ENCODE peak calls at places on chromosomes 12 and 14, in eight cellular contexts. T is AG04450, S is fibroblast of the aortic adventitia, G is GM13977, O is progenitor cell of endocrine pancreas, R is fibroblast of pulmonary artery, W is psoas muscle, E is pancreas. J is an unnamed sample.

GRCh38 chr12:120265483-120266179 is at the start of gene PXN:
- DNase-seq in T (no peak), S (peak), G (peak), O (peak), R (peak), W (peak), E (peak), J (peak)

GRCh38 chr12:27573972-27574371 is 50.0 kb downstream of the PPFIBP1 start:
- DNase-seq in T (peak), S (peak), G (no peak), O (no peak), R (peak), W (no peak), E (no peak), J (peak)

GRCh38 chr14:27927519-27927918 is 839.1 kb upstream of the FOXG1 start:
- DNase-seq in T (no peak), S (no peak), G (no peak), O (no peak), R (no peak), W (no peak), E (no peak), J (no peak)

GRCh38 chr12:106974525-106974924 is 12.4 kb downstream of the MTERF2 start:
- DNase-seq in T (no peak), S (no peak), G (peak), O (no peak), R (no peak), W (no peak), E (no peak), J (no peak)

GRCh38 chr14:100608586-100609330 is 21.5 kb upstream of the BEGAIN start:
- DNase-seq in T (no peak), S (no peak), G (no peak), O (no peak), R (no peak), W (no peak), E (peak), J (no peak)

GRCh38 chr12:112852810-112853209 is 54.0 kb upstream of the OAS1 start:
- DNase-seq in T (no peak), S (no peak), G (no peak), O (no peak), R (no peak), W (no peak), E (no peak), J (no peak)

GRCh38 chr14:23654231-23654630 is 18.1 kb downstream of the DHRS2 start:
- DNase-seq in T (no peak), S (no peak), G (no peak), O (no peak), R (no peak), W (no peak), E (no peak), J (no peak)

GRCh38 chr12:6154730-6155459 is 30.4 kb upstream of the VWF start:
- DNase-seq in T (no peak), S (no peak), G (no peak), O (no peak), R (no peak), W (peak), E (no peak), J (no peak)

GRCh38 chr12:49557917-49558215 is 10.1 kb downstream of the MCRS1 start:
- DNase-seq in T (no peak), S (no peak), G (no peak), O (no peak), R (no peak), W (peak), E (no peak), J (no peak)

GRCh38 chr12:81378601-81379000 is 300.7 kb downstream of the ACSS3 start:
- DNase-seq in T (no peak), S (no peak), G (no peak), O (no peak), R (no peak), W (no peak), E (no peak), J (no peak)

GRCh38 chr14:50028458-50028857 is 87.9 kb downstream of the VCPKMT start:
- DNase-seq in T (no peak), S (no peak), G (no peak), O (no peak), R (no peak), W (no peak), E (no peak), J (no peak)

GRCh38 chr14:84025258-84026012 is 1504.5 kb upstream of the FLRT2 start:
- DNase-seq in T (no peak), S (no peak), G (no peak), O (no peak), R (no peak), W (peak), E (no peak), J (no peak)

GRCh38 chr12:93707836-93708235 is 30.7 kb downstream of the CRADD start:
- DNase-seq in T (no peak), S (no peak), G (no peak), O (no peak), R (no peak), W (no peak), E (no peak), J (peak)

GRCh38 chr14:61187642-61187905 is 93.6 kb downstream of the TMEM30B start:
- DNase-seq in T (no peak), S (no peak), G (no peak), O (no peak), R (no peak), W (no peak), E (no peak), J (no peak)

GRCh38 chr14:61186341-61186740 is 94.8 kb downstream of the TMEM30B start:
- DNase-seq in T (no peak), S (no peak), G (no peak), O (no peak), R (no peak), W (no peak), E (no peak), J (no peak)

GRCh38 chr14:61185534-61185933 is 95.6 kb downstream of the TMEM30B start:
- DNase-seq in T (no peak), S (no peak), G (no peak), O (no peak), R (no peak), W (no peak), E (no peak), J (no peak)

GRCh38 chr14:61188196-61188595 is 92.9 kb downstream of the TMEM30B start:
- DNase-seq in T (no peak), S (peak), G (no peak), O (no peak), R (peak), W (peak), E (peak), J (no peak)

GRCh38 chr14:61186793-61187641 is 94.1 kb downstream of the TMEM30B start:
- DNase-seq in T (no peak), S (no peak), G (no peak), O (no peak), R (no peak), W (no peak), E (no peak), J (no peak)
- TF ChIP-seq CTCF in T (no peak), S (no peak), G (no peak), O (no peak), R (no peak), W (no peak), E (no peak), J (no peak)

GRCh38 chr14:66923251-66923650 is 266.0 kb upstream of the GARIN2 start:
- DNase-seq in T (no peak), S (no peak), G (no peak), O (no peak), R (no peak), W (no peak), E (no peak), J (no peak)
- TF ChIP-seq CTCF in T (no peak), S (no peak), G (no peak), O (no peak), R (peak), W (no peak), E (no peak), J (no peak)

GRCh38 chr12:92582888-92583287 is 119.9 kb upstream of the PLEKHG7 start:
- DNase-seq in T (no peak), S (peak), G (no peak), O (no peak), R (peak), W (no peak), E (no peak), J (no peak)

GRCh38 chr12:92585106-92585775 is 117.5 kb upstream of the PLEKHG7 start:
- DNase-seq in T (no peak), S (no peak), G (no peak), O (no peak), R (no peak), W (no peak), E (no peak), J (no peak)

GRCh38 chr12:92581579-92581978 is 121.2 kb upstream of the PLEKHG7 start:
- DNase-seq in T (no peak), S (no peak), G (no peak), O (no peak), R (no peak), W (no peak), E (no peak), J (no peak)

GRCh38 chr12:92583910-92584309 is 118.9 kb upstream of the PLEKHG7 start:
- DNase-seq in T (no peak), S (no peak), G (no peak), O (no peak), R (no peak), W (no peak), E (no peak), J (no peak)

DNA sequence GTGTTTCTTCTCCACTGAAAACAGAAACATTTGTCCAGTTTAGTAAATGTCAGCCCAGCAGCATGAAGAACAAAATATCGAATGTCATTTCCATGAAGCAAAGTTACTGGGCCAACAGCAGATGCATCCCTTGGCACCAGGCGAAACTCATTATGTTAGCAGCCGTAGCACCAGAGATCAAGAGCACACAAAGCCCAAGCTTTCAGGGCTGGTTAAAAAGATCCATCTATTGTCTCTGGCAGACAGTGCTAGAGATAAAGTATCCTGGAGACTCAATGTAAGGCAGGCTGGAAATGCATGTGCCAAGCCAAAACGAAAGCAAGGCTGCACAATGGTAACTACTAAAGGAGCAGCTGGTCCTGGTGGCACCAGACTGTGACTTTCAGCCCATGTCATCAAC is 120.3 kb upstream of the PLEKHG7 start:
- DNase-seq in T (no peak), S (peak), G (no peak), O (no peak), R (no peak), W (no peak), E (no peak), J (no peak)
- TF ChIP-seq CTCF in T (no peak), S (no peak), G (no peak), O (no peak), R (no peak), W (no peak), E (no peak), J (no peak)

GRCh38 chr12:78101181-78101876 is 270.6 kb downstream of the NAV3 start:
- DNase-seq in T (no peak), S (no peak), G (no peak), O (no peak), R (no peak), W (no peak), E (no peak), J (no peak)

GRCh38 chr12:78101946-78102635 is 271.4 kb downstream of the NAV3 start:
- DNase-seq in T (no peak), S (no peak), G (no peak), O (no peak), R (no peak), W (no peak), E (no peak), J (peak)

GRCh38 chr12:78099806-78100205 is 269.1 kb downstream of the NAV3 start:
- DNase-seq in T (no peak), S (no peak), G (no peak), O (no peak), R (no peak), W (no peak), E (no peak), J (no peak)

GRCh38 chr12:78095623-78096022 is 264.9 kb downstream of the NAV3 start:
- DNase-seq in T (no peak), S (peak), G (no peak), O (no peak), R (no peak), W (no peak), E (no peak), J (no peak)

GRCh38 chr12:78096909-78097597 is 266.4 kb downstream of the NAV3 start:
- DNase-seq in T (peak), S (peak), G (no peak), O (no peak), R (peak), W (no peak), E (no peak), J (no peak)
- TF ChIP-seq CTCF in T (peak), S (peak), G (no peak), O (no peak), R (no peak), W (no peak), E (no peak), J (no peak)